ENCODE peak calls at places on chromosomes 6 and 20, in four cellular contexts. H is NCI-H510A treated with DMSO at 0.1 percent for 48 hours, F is ureter, M is heart right ventricle. I is an unnamed sample.
A peak's percentile ranks its signal among the peaks of the same experiment; 100 is the strongest.

GRCh38 chr20:63163596-63164560 is 52.1 kb downstream of the YTHDF1 start:
- DNase-seq in H (no peak), F (no peak), M (no peak), I (peak; percentile 20)

GRCh38 chr20:52166150-52166549 is 25.4 kb downstream of the ZFP64 start:
- DNase-seq in H (no peak), F (no peak), M (no peak), I (no peak)

GRCh38 chr6:166969390-166970002 is 13.1 kb upstream of the RNASET2 start:
- DNase-seq in H (no peak), F (no peak), M (no peak), I (no peak)

GRCh38 chr6:130482645-130483390 is 117.0 kb downstream of the TMEM200A start:
- DNase-seq in H (no peak), F (no peak), M (no peak), I (no peak)

GRCh38 chr20:21125849-21126840 is at the start of gene KIZ:
- DNase-seq in H (peak; percentile 97), F (peak; percentile 97), M (peak; percentile 95), I (peak; percentile 99)

GRCh38 chr6:107793193-107793592 is 30.9 kb downstream of the SCML4 start:
- DNase-seq in H (no peak), F (no peak), M (no peak), I (no peak)

GRCh38 chr6:163554663-163555062 is 140.1 kb downstream of the QKI start:
- DNase-seq in H (no peak), F (no peak), M (no peak), I (peak; percentile 52)

GRCh38 chr6:170090561-170090960 is 200.3 kb downstream of the DLL1 start:
- DNase-seq in H (no peak), F (no peak), M (peak; percentile 1), I (no peak)

GRCh38 chr6:138161434-138162103 is at the start of gene ARFGEF3:
- DNase-seq in H (peak; percentile 34), F (peak; percentile 52), M (peak; percentile 38), I (peak; percentile 68)

GRCh38 chr6:159047896-159048685 is 3.3 kb upstream of the TAGAP start:
- DNase-seq in H (no peak), F (no peak), M (no peak), I (no peak)

I was measured in left ventricle myocardium superior.